ENCODE peak calls at places on chromosome 1, in six cellular contexts. L, S, F, E, J and M are unnamed samples.
A peak's percentile ranks its signal among the peaks of the same experiment; 100 is the strongest.

GRCh38 chr1:226098870-226099832 is 36.6 kb downstream of the H3-3A start:
- DNase-seq in L (no peak), S (peak; percentile 32), F (no peak), E (no peak), J (no peak), M (no peak)

GRCh38 chr1:105027838-105028471 is 1278.3 kb downstream of the AMY1C start:
- DNase-seq in L (no peak), S (no peak), F (no peak), E (no peak), J (no peak), M (no peak)

GRCh38 chr1:21278898-21279819 is 11.1 kb downstream of the ECE1 start:
- DNase-seq in L (no peak), S (peak; percentile 40), F (no peak), E (peak; percentile 83), J (no peak), M (peak; percentile 66)

GRCh38 chr1:187817782-187818181 is 989.0 kb downstream of the PLA2G4A start:
- DNase-seq in L (no peak), S (no peak), F (no peak), E (no peak), J (no peak), M (no peak)

GRCh38 chr1:18479484-18479883 is 1.2 kb upstream of the KLHDC7A start:
- DNase-seq in L (no peak), S (no peak), F (no peak), E (no peak), J (no peak), M (no peak)

GRCh38 chr1:210360852-210361477 is 32.3 kb downstream of the HHAT start:
- DNase-seq in L (no peak), S (peak; percentile 62), F (peak; percentile 75), E (peak; percentile 65), J (peak; percentile 55), M (peak; percentile 60)

GRCh38 chr1:173056355-173056754 is 5.6 kb upstream of the TNFSF18 start:
- DNase-seq in L (no peak), S (peak; percentile 8), F (no peak), E (no peak), J (no peak), M (no peak)

GRCh38 chr1:16236495-16237342 is at the start of gene CPLANE2:
- DNase-seq in L (peak; percentile 75), S (peak; percentile 94), F (peak; percentile 94), E (peak; percentile 92), J (peak; percentile 98), M (peak; percentile 94)

GRCh38 chr1:86169625-86170024 is 13.1 kb upstream of the COL24A1 start:
- DNase-seq in L (no peak), S (peak; percentile 46), F (peak; percentile 19), E (no peak), J (no peak), M (peak; percentile 11)

GRCh38 chr1:104387716-104388508 is 638.2 kb downstream of the AMY1C start:
- DNase-seq in L (no peak), S (no peak), F (no peak), E (no peak), J (no peak), M (no peak)

GRCh38 chr1:181783208-181783607 is 278.3 kb downstream of the ZNF648 start:
- DNase-seq in L (no peak), S (no peak), F (no peak), E (no peak), J (no peak), M (no peak)

GRCh38 chr1:193156117-193156825 is 30.1 kb downstream of the B3GALT2 start:
- DNase-seq in L (no peak), S (no peak), F (no peak), E (no peak), J (no peak), M (no peak)

GRCh38 chr1:62905872-62906271 is 121.9 kb downstream of the ATG4C start:
- DNase-seq in L (no peak), S (no peak), F (no peak), E (no peak), J (no peak), M (no peak)